ENCODE peak calls at places on chromosomes 6 and 20, in eight cellular contexts. E is fibroblast of pulmonary artery, X is HFF-Myc, O is HFFc6, B is GM20000, Q is foreskin fibroblast, N is AG10803, R is ovary. V is an unnamed sample.

GRCh38 chr6:46281110-46281509 is 110.3 kb upstream of the ENPP5 start:
- DNase-seq in E (no peak), X (no peak), O (no peak), B (no peak), Q (no peak), N (peak), R (no peak), V (no peak)

GRCh38 chr6:35782424-35782823 is 1.6 kb downstream of the CLPSL1 start:
- DNase-seq in E (no peak), X (no peak), O (no peak), B (no peak), Q (no peak), N (no peak), R (no peak), V (no peak)

GRCh38 chr6:20915150-20915549 is 380.9 kb downstream of the CDKAL1 start:
- DNase-seq in E (no peak), X (no peak), O (no peak), B (no peak), Q (no peak), N (no peak), R (no peak), V (no peak)

GRCh38 chr6:43096451-43097097 is 20.5 kb downstream of the PTK7 start:
- DNase-seq in E (peak), X (no peak), O (peak), B (no peak), Q (peak), N (peak), R (peak), V (no peak)

GRCh38 chr20:58868795-58869194 is 16.3 kb downstream of the GNAS start:
- DNase-seq in E (no peak), X (no peak), O (no peak), B (no peak), Q (peak), N (no peak), R (peak), V (no peak)

GRCh38 chr6:39956951-39957350 is 22.7 kb upstream of the MOCS1 start:
- DNase-seq in E (peak), X (no peak), O (no peak), B (no peak), Q (no peak), N (peak), R (no peak), V (no peak)

GRCh38 chr6:21537660-21538059 is 55.9 kb upstream of the SOX4 start:
- DNase-seq in E (no peak), X (no peak), O (no peak), B (no peak), Q (no peak), N (no peak), R (no peak), V (no peak)

GRCh38 chr6:105274678-105275077 is 94.9 kb upstream of the POPDC3 start:
- DNase-seq in E (no peak), X (no peak), O (no peak), B (no peak), Q (no peak), N (no peak), R (no peak), V (no peak)

GRCh38 chr6:103672169-103672568 is 1187.5 kb downstream of the HACE1 start:
- DNase-seq in E (peak), X (no peak), O (no peak), B (no peak), Q (no peak), N (no peak), R (no peak), V (no peak)
- TF ChIP-seq CTCF in E (no peak), X (no peak), O (peak), B (no peak), Q (no peak), N (no peak), R (no peak), V (no peak)

DNA sequence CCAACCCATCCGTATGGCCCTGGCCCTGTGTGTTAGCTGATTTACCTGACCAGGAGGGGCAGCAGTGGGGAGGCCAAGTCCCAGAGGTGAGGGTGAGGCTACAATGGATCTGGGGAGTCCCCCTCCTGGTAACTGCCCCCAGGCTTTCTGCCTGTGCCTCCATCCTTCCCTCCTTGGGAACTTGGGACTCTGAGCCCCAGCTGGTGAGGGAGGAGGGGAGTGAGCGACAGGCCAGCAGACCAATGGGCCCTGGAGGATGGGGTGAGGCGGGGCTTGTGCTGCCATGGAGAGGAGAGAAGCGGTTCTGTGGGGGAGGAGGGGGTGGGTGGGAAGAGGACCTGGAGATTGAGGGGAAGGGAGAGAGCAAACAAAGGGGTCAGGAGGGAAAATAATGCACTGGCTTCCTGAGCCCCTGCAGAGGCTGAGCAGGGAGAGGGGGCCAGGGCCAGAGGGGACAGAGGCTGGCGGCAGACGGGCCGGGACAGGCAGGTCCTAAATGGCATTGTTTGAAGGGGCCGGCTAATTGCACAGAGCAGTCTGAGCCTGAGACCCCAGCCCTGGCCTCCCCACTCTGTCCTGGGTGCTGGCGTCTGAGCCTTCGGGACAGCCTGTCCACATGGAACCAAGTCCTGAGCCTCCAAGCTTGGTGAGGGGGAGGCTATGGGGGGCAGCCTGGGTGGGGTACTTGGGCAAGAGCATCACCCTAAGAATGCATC is 17.5 kb downstream of the DNMT3B start:
- DNase-seq in E (no peak), X (no peak), O (no peak), B (no peak), Q (no peak), N (no peak), R (no peak), V (no peak)
- TF ChIP-seq CTCF in E (no peak), X (no peak), O (no peak), B (no peak), Q (no peak), N (no peak), R (no peak), V (no peak)

GRCh38 chr6:118693562-118693961 is 42.2 kb upstream of the CEP85L start:
- DNase-seq in E (no peak), X (no peak), O (no peak), B (no peak), Q (no peak), N (no peak), R (no peak), V (no peak)

GRCh38 chr6:118696262-118696661 is 44.9 kb upstream of the CEP85L start:
- DNase-seq in E (no peak), X (no peak), O (no peak), B (no peak), Q (peak), N (no peak), R (no peak), V (no peak)

DNA sequence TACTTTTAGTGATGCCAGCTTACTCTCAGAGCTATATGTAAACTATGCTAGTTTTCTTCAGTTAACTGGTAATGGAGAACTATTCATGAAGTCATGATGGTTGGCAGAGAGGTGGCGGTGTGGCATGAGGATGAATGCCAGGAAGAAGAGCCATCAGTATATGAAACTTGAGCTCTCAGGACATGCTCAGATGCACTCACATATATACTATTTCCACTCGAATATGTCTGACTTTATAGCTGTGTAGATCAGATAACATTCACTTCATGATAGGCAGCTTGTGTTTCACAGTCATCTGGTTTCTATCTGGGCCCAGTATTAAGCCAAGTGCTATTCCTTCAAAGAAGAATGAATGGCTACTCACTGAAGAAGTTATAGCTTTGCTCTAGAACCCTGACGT is 46.2 kb upstream of the CEP85L start:
- DNase-seq in E (no peak), X (peak), O (no peak), B (no peak), Q (peak), N (no peak), R (no peak), V (no peak)
- TF ChIP-seq CTCF in E (no peak), X (no peak), O (no peak), B (no peak), Q (no peak), N (no peak), R (no peak), V (no peak)

DNA sequence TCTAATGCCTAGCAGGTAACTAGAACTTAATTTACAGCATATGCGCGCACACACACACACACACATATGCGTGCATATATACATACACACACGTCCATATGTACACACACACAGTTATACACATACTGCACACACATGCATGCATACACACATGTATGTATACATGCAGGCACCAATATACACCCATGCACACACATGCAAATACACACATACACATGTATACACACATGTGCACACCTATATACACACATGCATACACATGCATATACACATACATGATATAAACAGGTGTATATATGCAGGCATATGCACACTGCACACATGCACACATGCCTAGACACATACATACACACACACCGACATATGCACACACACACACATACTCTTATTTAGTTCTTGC is 1.9 kb downstream of the CCR6 start:
- DNase-seq in E (no peak), X (no peak), O (no peak), B (no peak), Q (no peak), N (no peak), R (no peak), V (no peak)
- TF ChIP-seq CTCF in E (no peak), X (no peak), O (no peak), B (no peak), Q (no peak), N (no peak), R (no peak), V (no peak)

GRCh38 chr6:38739532-38739931 is 24.4 kb downstream of the DNAH8 start:
- DNase-seq in E (peak), X (no peak), O (no peak), B (no peak), Q (no peak), N (no peak), R (no peak), V (no peak)
- TF ChIP-seq CTCF in E (peak), X (no peak), O (peak), B (no peak), Q (no peak), N (peak), R (no peak), V (peak)

GRCh38 chr6:4670824-4671409 is 105.3 kb upstream of the CDYL start:
- DNase-seq in E (no peak), X (no peak), O (no peak), B (no peak), Q (no peak), N (no peak), R (no peak), V (no peak)

GRCh38 chr6:4670295-4670694 is 105.9 kb upstream of the CDYL start:
- DNase-seq in E (no peak), X (no peak), O (no peak), B (no peak), Q (no peak), N (no peak), R (no peak), V (no peak)

GRCh38 chr6:4672772-4673171 is 103.4 kb upstream of the CDYL start:
- DNase-seq in E (peak), X (no peak), O (peak), B (no peak), Q (no peak), N (peak), R (no peak), V (no peak)

GRCh38 chr6:4673861-4674260 is 102.3 kb upstream of the CDYL start:
- DNase-seq in E (no peak), X (no peak), O (no peak), B (no peak), Q (no peak), N (no peak), R (no peak), V (no peak)

GRCh38 chr6:4671587-4672115 is 104.6 kb upstream of the CDYL start:
- DNase-seq in E (no peak), X (no peak), O (no peak), B (no peak), Q (no peak), N (no peak), R (no peak), V (no peak)
- TF ChIP-seq CTCF in E (no peak), X (no peak), O (no peak), B (no peak), Q (no peak), N (no peak), R (no peak), V (no peak)

V was measured in AG04450.